ENCODE peak calls at places on chromosomes 2 and 18, in six cellular contexts. B, X, E, O, Y and M are unnamed samples. For H3K9me3, the result is how much of the 10 kb centered on the place peaks cover.

GRCh38 chr2:221500501-221501209 is 71.4 kb downstream of the EPHA4 start:
- DNase-seq in B (no peak), E (no peak), Y (no peak), X (no peak), O (no peak), M (no peak)

GRCh38 chr2:5409925-5410360 is 282.2 kb upstream of the SOX11 start:
- DNase-seq in E (no peak), X (no peak), O (no peak), B (no peak), Y (no peak), M (no peak)

GRCh38 chr2:234212534-234212933 is 162.0 kb downstream of the SPP2 start:
- DNase-seq in O (no peak), Y (no peak), X (no peak), E (no peak), B (no peak), M (no peak)

GRCh38 chr2:2866459-2866858 is 511.2 kb downstream of the EIPR1 start:
- DNase-seq in Y (no peak), B (no peak), E (no peak), O (no peak), X (no peak), M (no peak)

GRCh38 chr2:238966274-238966937 is 118.5 kb downstream of the TWIST2 start:
- DNase-seq in E (no peak), Y (no peak), O (no peak), X (no peak), B (no peak), M (no peak)

GRCh38 chr2:72145658-72146329 is 1.9 kb downstream of the CYP26B1 start:
- DNase-seq in B (no peak), E (no peak), X (peak), O (no peak), Y (peak), M (no peak)

GRCh38 chr2:51997571-51997970 is 965.6 kb upstream of the NRXN1 start:
- DNase-seq in O (no peak), B (no peak), X (no peak), Y (no peak), E (no peak), M (no peak)

GRCh38 chr2:72001937-72002690 is 145.5 kb downstream of the CYP26B1 start:
- DNase-seq in X (no peak), Y (peak), O (no peak), E (no peak), B (no peak), M (no peak)

GRCh38 chr2:168594778-168595177 is 138.7 kb downstream of the CERS6 start:
- DNase-seq in Y (no peak), B (no peak), X (no peak), O (no peak), E (no peak), M (no peak)

GRCh38 chr2:240507778-240508251 is 50.0 kb downstream of the ANKMY1 start:
- DNase-seq in B (no peak), E (no peak), Y (peak), X (peak), O (no peak), M (no peak)

GRCh38 chr2:100895402-100895801 is 75.5 kb downstream of the NPAS2 start:
- DNase-seq in O (no peak), X (peak), B (peak), E (no peak), Y (no peak), M (no peak)

GRCh38 chr2:111634050-111634784 is 249.8 kb downstream of the ANAPC1 start:
- DNase-seq in X (no peak), O (peak), E (no peak), B (no peak), Y (no peak), M (no peak)

GRCh38 chr18:6088432-6088831 is 193.1 kb upstream of the TMEM200C start:
- DNase-seq in B (no peak), X (no peak), E (no peak), Y (no peak), O (no peak), M (no peak)

GRCh38 chr18:48021273-48021914 is 90.9 kb upstream of the SMAD2 start:
- DNase-seq in O (no peak), E (no peak), Y (no peak), X (peak), B (no peak), M (no peak)

GRCh38 chr2:70946832-70947442 is 11.2 kb downstream of the ATP6V1B1 start:
- DNase-seq in X (peak), Y (peak), E (peak), B (no peak), O (peak), M (peak)

GRCh38 chr18:23943903-23944624 is 70.5 kb upstream of the TTC39C start:
- DNase-seq in E (no peak), X (no peak), Y (no peak), O (peak), B (no peak), M (no peak)

GRCh38 chr2:86809481-86810121 is 18.9 kb upstream of the CD8A start:
- DNase-seq in X (no peak), O (no peak), E (no peak), Y (no peak), B (no peak), M (no peak)

GRCh38 chr2:121634354-121635307 is 14.6 kb downstream of the CLASP1 start:
- DNase-seq in O (no peak), X (no peak), E (no peak), Y (no peak), B (no peak), M (peak)

GRCh38 chr18:12038082-12038660 is 55.5 kb upstream of the ANKRD62 start:
- DNase-seq in X (no peak), Y (peak), B (peak), O (no peak), E (no peak), M (no peak)

GRCh38 chr2:239824051-239824694 is 201.0 kb downstream of the NDUFA10 start:
- DNase-seq in E (no peak), O (no peak), X (peak), B (no peak), Y (peak), M (no peak)

GRCh38 chr2:219541611-219542180 is 1.9 kb downstream of the CHPF start:
- DNase-seq in E (peak), X (peak), B (peak), O (no peak), Y (peak), M (no peak)
- H3K4me3 ChIP-seq in E (peak), X (peak), B (peak), O (peak), Y (peak), M (no peak)

DNA sequence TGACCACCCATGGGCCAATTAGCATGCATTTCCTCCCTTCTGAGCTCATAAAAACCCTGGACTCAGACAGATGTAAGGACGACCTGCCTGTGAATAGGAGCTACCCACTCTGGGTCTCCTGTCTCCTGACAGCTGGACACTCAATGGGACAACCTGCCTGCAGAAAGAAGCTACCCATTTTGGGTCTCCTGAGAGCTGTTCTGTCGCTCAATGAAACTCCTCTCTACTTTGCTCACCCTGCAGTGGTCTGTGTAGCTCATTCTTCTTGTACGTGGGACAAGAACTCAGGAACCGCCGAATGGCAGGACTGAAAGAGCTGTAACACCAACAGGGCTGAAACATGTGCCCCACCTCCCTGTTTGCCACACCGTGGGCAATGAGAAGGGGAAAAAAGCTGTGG is 60.3 kb upstream of the DYNC1I2 start:
- DNase-seq in O (no peak), Y (no peak), E (no peak), X (no peak), B (no peak), M (no peak)
- H3K9me3 ChIP-seq in O (under half), Y (under half), E (under half), X (under half), B (under half), M (under half)

DNA sequence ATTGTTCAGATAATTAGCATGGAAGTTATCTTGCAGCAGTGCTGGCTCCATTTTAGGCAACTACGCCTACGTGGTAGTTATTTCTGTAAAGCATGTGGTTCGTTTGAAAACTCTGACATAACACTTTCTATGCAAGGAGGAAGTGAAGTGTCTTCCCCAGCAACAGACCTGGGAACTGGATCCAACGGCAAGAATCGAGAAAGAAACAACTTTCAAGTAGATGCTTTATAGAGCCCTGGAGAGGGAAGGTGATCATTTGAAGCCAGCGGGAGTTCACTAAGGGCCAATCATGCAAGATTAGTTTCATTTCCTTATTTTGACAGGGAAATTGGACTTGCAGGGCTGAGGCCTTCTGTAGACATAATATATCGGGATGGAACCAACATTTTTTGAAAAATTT is 218.3 kb downstream of the ACKR3 start:
- DNase-seq in O (no peak), X (no peak), Y (no peak), E (no peak), B (no peak), M (no peak)
- H3K4me3 ChIP-seq in O (no peak), X (no peak), Y (no peak), E (no peak), B (no peak), M (no peak)

GRCh38 chr18:79738565-79739439 is 58.9 kb upstream of the KCNG2 start:
- DNase-seq in O (no peak), X (no peak), E (no peak), Y (no peak), B (no peak), M (no peak)
- H3K9me3 ChIP-seq in O (under half), X (under half), E (under half), Y (under half), B (under half), M (under half)

GRCh38 chr2:113886479-113887383 is 3.2 kb upstream of the ACTR3 start:
- DNase-seq in Y (no peak), O (peak), E (no peak), X (peak), B (no peak), M (peak)
- H3K4me3 ChIP-seq in Y (no peak), O (peak), E (no peak), X (no peak), B (no peak), M (no peak)

GRCh38 chr18:56461151-56461550 is 177.2 kb downstream of the TXNL1 start:
- DNase-seq in X (no peak), E (no peak), B (no peak), O (no peak), Y (no peak), M (no peak)
- H3K9me3 ChIP-seq in X (under half), E (under half), B (under half), O (under half), Y (under half), M (under half)

GRCh38 chr2:97935719-97936161 is 60.0 kb downstream of the TMEM131 start:
- DNase-seq in B (no peak), E (no peak), X (no peak), Y (peak), O (peak), M (peak)
- H3K4me3 ChIP-seq in B (no peak), E (no peak), X (no peak), Y (no peak), O (peak), M (no peak)